ENCODE peak calls at places on chromosomes 4 and X, in four cellular contexts. K, O, M and R are unnamed samples. For H3K27me3, the result is how much of the 10 kb centered on the place peaks cover.

GRCh38 chr4:8439914-8440490 is 521 bp downstream of the ACOX3 start:
- DNase-seq in K (no peak), O (no peak), M (no peak), R (no peak)

GRCh38 chrX:73398185-73398914 is 48.5 kb upstream of the CDX4 start:
- DNase-seq in O (no peak), M (no peak), K (no peak), R (no peak)

GRCh38 chr4:52954771-52955170 is 92.7 kb downstream of the RASL11B start:
- DNase-seq in K (no peak), M (no peak), O (no peak), R (no peak)

GRCh38 chrX:151793886-151794285 is 59.3 kb downstream of the CNGA2 start:
- DNase-seq in M (no peak), O (no peak), K (no peak), R (no peak)

GRCh38 chr4:23036503-23036902 is 343.8 kb downstream of the GBA3 start:
- DNase-seq in M (no peak), K (no peak), O (no peak), R (no peak)

GRCh38 chrX:724256-724655 is 93.7 kb downstream of the SHOX start:
- DNase-seq in M (no peak), O (no peak), K (no peak), R (no peak)

GRCh38 chr4:70728096-70728495 is 6.3 kb downstream of the RUFY3 start:
- DNase-seq in O (no peak), M (no peak), K (no peak), R (no peak)

GRCh38 chr4:121958777-121959176 is 6.9 kb upstream of the TRPC3 start:
- DNase-seq in M (no peak), K (no peak), O (no peak), R (no peak)

GRCh38 chr4:5757536-5757935 is 46.5 kb downstream of the EVC start:
- DNase-seq in O (no peak), M (no peak), K (no peak), R (no peak)

DNA sequence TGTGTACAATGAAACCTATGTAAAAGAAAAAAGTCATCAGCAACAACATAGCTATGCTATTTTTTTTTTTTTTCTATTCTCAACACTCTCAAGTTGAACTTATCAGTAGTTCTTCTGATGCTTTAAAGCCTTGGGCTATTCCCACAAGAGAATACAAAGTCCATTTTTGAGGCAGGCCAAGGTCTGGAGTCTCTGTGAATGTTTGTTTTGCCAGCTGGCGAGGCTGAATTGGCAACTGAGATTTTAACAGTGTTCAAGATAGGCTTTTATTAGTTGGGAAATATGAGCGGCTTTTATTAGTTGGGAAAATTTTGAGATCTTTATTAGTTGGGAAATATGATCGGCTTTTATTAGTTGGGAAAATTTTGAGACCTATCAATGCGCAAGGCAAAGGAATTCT is 336.6 kb downstream of the SLITRK2 start:
- DNase-seq in O (no peak), K (no peak), M (no peak), R (no peak)
- H3K27me3 ChIP-seq in O (under half), K (under half), M (under half), R (under half)

DNA sequence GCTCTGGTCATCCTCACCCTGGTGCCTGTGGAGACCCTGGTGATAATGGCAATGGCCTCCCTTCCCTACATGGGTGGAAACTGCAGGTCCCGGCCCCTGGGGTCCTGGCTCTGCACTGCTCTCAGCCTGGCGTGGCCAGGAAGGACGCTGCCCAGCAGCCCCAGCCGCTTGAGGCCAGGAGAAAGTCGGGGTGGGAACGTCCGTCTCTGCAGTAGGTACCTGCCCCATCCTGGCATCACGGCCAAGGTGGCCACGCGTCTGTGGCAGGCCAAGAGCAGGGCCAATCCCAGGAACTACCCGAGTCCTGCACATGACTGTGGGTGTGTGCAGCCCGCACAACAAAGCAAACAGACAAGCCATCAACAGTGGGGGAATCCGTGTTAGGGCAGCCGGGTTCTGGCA is 33.8 kb downstream of the FGFRL1 start:
- DNase-seq in K (peak), O (no peak), M (no peak), R (peak)
- H3K27me3 ChIP-seq in K (under half), O (under half), M (under half), R (under half)

GRCh38 chr4:146456681-146457080 is 65.1 kb downstream of the SLC10A7 start:
- DNase-seq in M (no peak), K (no peak), O (no peak), R (no peak)
- H3K27me3 ChIP-seq in M (under half), K (under half), O (under half), R (under half)

GRCh38 chr4:165379662-165380061 is 854 bp downstream of the CPE start:
- DNase-seq in K (no peak), M (peak), O (peak), R (no peak)
- H3K27me3 ChIP-seq in K (under half), M (under half), O (under half), R (under half)